ENCODE peak calls at places on chromosomes 16 and 17, in seven cellular contexts. R is heart left ventricle, M is tibial nerve, Z is suprapubic skin, C is ovary, L is A549, J is gastrocnemius medialis. U is an unnamed sample.

GRCh38 chr17:17728550-17729251 is 47.4 kb downstream of the RAI1 start:
- DNase-seq in R (no peak), M (no peak), Z (no peak), C (no peak), L (no peak), J (no peak), U (no peak)

GRCh38 chr16:50861926-50862325 is 120.0 kb downstream of the CYLD start:
- DNase-seq in R (no peak), M (no peak), Z (no peak), C (no peak), L (peak; percentile 21), J (no peak), U (no peak)

GRCh38 chr16:66568355-66568754 is 2.1 kb downstream of the CMTM1 start:
- DNase-seq in R (no peak), M (no peak), Z (no peak), C (no peak), L (no peak), J (no peak), U (no peak)

GRCh38 chr16:85202051-85202601 is 89.9 kb upstream of the CIBAR2 start:
- DNase-seq in R (no peak), M (no peak), Z (no peak), C (no peak), L (no peak), J (no peak), U (no peak)

GRCh38 chr17:19812407-19812806 is 55.3 kb downstream of the ULK2 start:
- DNase-seq in R (no peak), M (no peak), Z (no peak), C (no peak), L (no peak), J (no peak), U (no peak)

GRCh38 chr17:61410555-61411089 is 11.0 kb downstream of the TBX2 start:
- DNase-seq in R (peak; percentile 81), M (peak; percentile 70), Z (peak; percentile 87), C (peak; percentile 84), L (no peak), J (no peak), U (peak; percentile 62)

GRCh38 chr16:1537138-1537577 is 3.7 kb downstream of the TMEM204 start:
- DNase-seq in R (no peak), M (no peak), Z (no peak), C (no peak), L (no peak), J (no peak), U (no peak)

GRCh38 chr17:35252646-35253045 is 9.8 kb downstream of the SLFN5 start:
- DNase-seq in R (no peak), M (peak; percentile 32), Z (no peak), C (no peak), L (no peak), J (no peak), U (peak; percentile 15)

GRCh38 chr16:27246439-27246838 is 22.1 kb downstream of the NSMCE1 start:
- DNase-seq in R (no peak), M (no peak), Z (no peak), C (peak; percentile 30), L (no peak), J (no peak), U (no peak)

GRCh38 chr17:48725005-48725293 is 2.0 kb downstream of the PRAC2 start:
- DNase-seq in R (no peak), M (no peak), Z (no peak), C (no peak), L (no peak), J (no peak), U (no peak)

GRCh38 chr17:15955793-15956541 is 11.0 kb downstream of the ADORA2B start:
- DNase-seq in R (no peak), M (no peak), Z (no peak), C (no peak), L (no peak), J (no peak), U (no peak)

GRCh38 chr17:15952048-15952532 is 7.2 kb downstream of the ADORA2B start:
- DNase-seq in R (no peak), M (no peak), Z (no peak), C (no peak), L (no peak), J (no peak), U (no peak)

GRCh38 chr17:15954222-15954621 is 9.3 kb downstream of the ADORA2B start:
- DNase-seq in R (no peak), M (no peak), Z (no peak), C (no peak), L (peak; percentile 47), J (no peak), U (peak; percentile 42)

GRCh38 chr17:15951368-15952047 is 6.6 kb downstream of the ADORA2B start:
- DNase-seq in R (no peak), M (no peak), Z (no peak), C (no peak), L (no peak), J (no peak), U (no peak)

DNA sequence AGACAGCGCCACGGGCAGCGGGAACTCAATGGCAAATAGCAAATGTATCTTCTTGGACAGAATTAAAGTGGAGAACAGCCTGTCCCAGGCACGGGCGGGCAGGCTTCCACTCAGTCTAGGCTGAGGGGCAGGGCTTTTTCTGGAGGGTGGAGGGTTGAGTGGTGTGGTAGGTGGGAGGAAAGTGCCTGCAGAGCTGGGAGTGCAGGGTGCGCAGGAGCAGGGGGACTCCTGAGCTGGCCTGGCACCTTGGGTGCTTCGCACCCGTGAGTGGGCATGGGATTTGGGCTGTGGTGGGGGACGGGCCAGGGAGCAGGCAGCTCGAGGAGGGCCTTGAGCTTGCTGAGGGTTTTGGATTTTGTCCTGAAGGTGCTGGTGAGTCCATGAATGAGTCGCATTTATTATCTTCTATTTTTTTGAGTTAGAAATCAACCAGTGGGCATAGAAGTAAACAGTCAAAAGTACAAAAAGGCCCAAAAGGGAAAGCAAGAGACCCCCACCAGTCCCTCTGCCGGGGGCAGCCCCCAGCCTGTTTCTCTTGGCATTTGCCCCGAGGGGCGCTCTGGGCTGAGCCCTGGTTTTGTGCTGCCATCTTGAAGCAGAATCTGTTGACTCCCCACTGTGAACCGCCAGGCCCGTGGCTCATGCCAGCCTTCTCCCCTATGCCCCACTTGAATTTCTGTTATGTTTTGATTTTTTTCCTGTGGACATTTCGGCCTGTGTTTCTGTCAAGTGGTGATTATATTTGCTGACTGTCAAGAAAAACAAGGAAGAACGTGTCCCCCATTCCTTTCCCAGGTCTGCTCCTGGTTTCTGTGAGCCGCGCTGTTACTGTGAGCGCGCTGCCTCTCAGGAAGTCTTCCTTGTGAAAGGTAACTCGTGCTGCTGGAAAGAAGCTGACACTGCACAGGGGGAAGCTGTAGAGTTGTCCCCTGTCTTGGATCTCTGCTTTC is 8.3 kb downstream of the ADORA2B start:
- DNase-seq in R (no peak), M (no peak), Z (no peak), C (no peak), L (no peak), J (no peak), U (no peak)
- H3K4me1 ChIP-seq in R (no peaks in the 10 kb centered on the region), M (no peaks in the 10 kb centered on the region), Z (peaks cover 23% of the 10 kb centered on the region), C (no peaks in the 10 kb centered on the region), L (peaks cover 16% of the 10 kb centered on the region), J (no peaks in the 10 kb centered on the region), U (no peaks in the 10 kb centered on the region)

GRCh38 chr17:58391302-58391984 is 25.9 kb downstream of the RNF43 start:
- DNase-seq in R (peak; percentile 39), M (no peak), Z (no peak), C (no peak), L (peak; percentile 67), J (no peak), U (peak; percentile 98)

GRCh38 chr17:58387834-58388233 is 29.5 kb downstream of the RNF43 start:
- DNase-seq in R (no peak), M (no peak), Z (no peak), C (no peak), L (no peak), J (no peak), U (no peak)

GRCh38 chr17:58386708-58387107 is 30.6 kb downstream of the RNF43 start:
- DNase-seq in R (no peak), M (no peak), Z (no peak), C (no peak), L (no peak), J (no peak), U (no peak)

GRCh38 chr17:58390884-58391283 is 26.4 kb downstream of the RNF43 start:
- DNase-seq in R (no peak), M (no peak), Z (no peak), C (no peak), L (no peak), J (no peak), U (no peak)

GRCh38 chr17:58388302-58389190 is 28.8 kb downstream of the RNF43 start:
- DNase-seq in R (no peak), M (no peak), Z (no peak), C (no peak), L (no peak), J (no peak), U (no peak)
- TF ChIP-seq CTCF in R (no peak), M (no peak), Z (no peak), C (no peak), L (no peak), J (no peak), U (no peak)

GRCh38 chr16:71721066-71721740 is 3.3 kb downstream of the PHLPP2 start:
- DNase-seq in R (no peak), M (no peak), Z (no peak), C (no peak), L (no peak), J (no peak), U (no peak)

GRCh38 chr16:71722801-71723536 is 1.5 kb downstream of the PHLPP2 start:
- DNase-seq in R (peak; percentile 74), M (peak; percentile 38), Z (peak; percentile 89), C (peak; percentile 74), L (peak; percentile 77), J (peak; percentile 15), U (peak; percentile 69)

GRCh38 chr16:71726491-71727319 is 2.2 kb upstream of the PHLPP2 start:
- DNase-seq in R (no peak), M (no peak), Z (no peak), C (no peak), L (no peak), J (no peak), U (no peak)

GRCh38 chr16:71724320-71724751 is at the start of gene PHLPP2:
- DNase-seq in R (no peak), M (no peak), Z (no peak), C (no peak), L (no peak), J (no peak), U (no peak)

GRCh38 chr16:71723537-71724319 is 773 bp downstream of the PHLPP2 start:
- DNase-seq in R (peak; percentile 67), M (peak; percentile 54), Z (peak; percentile 81), C (peak; percentile 87), L (peak; percentile 63), J (peak; percentile 42), U (peak; percentile 79)
- TF ChIP-seq POLR2A in R (no peak), M (peak; percentile 66), Z (no peak), C (peak; percentile 40), L (peak; percentile 22), J (peak; percentile 63), U (peak; percentile 5)

GRCh38 chr16:57627184-57627871 is 1.1 kb upstream of the ADGRG1 start:
- DNase-seq in R (no peak), M (no peak), Z (no peak), C (no peak), L (peak; percentile 64), J (no peak), U (no peak)

GRCh38 chr16:57630402-57630787 is 2.0 kb downstream of the ADGRG1 start:
- DNase-seq in R (no peak), M (no peak), Z (no peak), C (no peak), L (no peak), J (no peak), U (no peak)

GRCh38 chr16:57629516-57630401 is 1.3 kb downstream of the ADGRG1 start:
- DNase-seq in R (no peak), M (no peak), Z (no peak), C (no peak), L (no peak), J (no peak), U (no peak)

GRCh38 chr16:57628008-57628781 is at the start of gene ADGRG1:
- DNase-seq in R (peak; percentile 90), M (peak; percentile 56), Z (no peak), C (peak; percentile 59), L (peak; percentile 95), J (no peak), U (peak; percentile 68)

GRCh38 chr16:57628782-57629181 is 352 bp downstream of the ADGRG1 start:
- DNase-seq in R (no peak), M (no peak), Z (no peak), C (no peak), L (no peak), J (no peak), U (no peak)
- H3K4me1 ChIP-seq in R (peaks cover 41% of the 10 kb centered on the region), M (peaks cover 70% of the 10 kb centered on the region), Z (peaks cover 74% of the 10 kb centered on the region), C (peaks cover 5% of the 10 kb centered on the region), L (peaks cover 94% of the 10 kb centered on the region), J (no peaks in the 10 kb centered on the region), U (peaks cover 58% of the 10 kb centered on the region)

U was measured in body of pancreas.